ENCODE peak calls at places on chromosomes 12 and 14, in seven cellular contexts. A is foreskin fibroblast; Z is breast epithelium; L is astrocyte; Y is fibroblast of lung; G is CD8-positive, alpha-beta T cell; R is tibial nerve. H is an unnamed sample.

GRCh38 chr14:37591941-37592287 is 3.1 kb downstream of the FOXA1 start:
- DNase-seq in A (no peak), Z (no peak), L (no peak), Y (no peak), G (no peak), R (no peak), H (no peak)

GRCh38 chr14:34374998-34375740 is 86.9 kb downstream of the SPTSSA start:
- DNase-seq in A (no peak), Z (no peak), L (peak), Y (peak), G (no peak), R (no peak), H (no peak)

GRCh38 chr14:33568935-33569579 is 381.8 kb downstream of the EGLN3 start:
- DNase-seq in A (no peak), Z (no peak), L (peak), Y (peak), G (no peak), R (no peak), H (peak)

GRCh38 chr12:57216014-57216891 is at the start of gene NXPH4:
- DNase-seq in A (peak), Z (no peak), L (no peak), Y (no peak), G (peak), R (no peak), H (no peak)

GRCh38 chr12:16347391-16348298 is at the start of gene MGST1:
- DNase-seq in A (peak), Z (peak), L (peak), Y (peak), G (no peak), R (peak), H (peak)

GRCh38 chr12:118290130-118290529 is 82.6 kb downstream of the TAOK3 start:
- DNase-seq in A (peak), Z (no peak), L (peak), Y (peak), G (no peak), R (no peak), H (peak)

GRCh38 chr12:58907326-58907855 is 12.9 kb downstream of the LRIG3 start:
- DNase-seq in A (no peak), Z (no peak), L (peak), Y (peak), G (no peak), R (no peak), H (peak)

GRCh38 chr14:49584058-49584457 is 2.1 kb downstream of the RPS29 start:
- DNase-seq in A (no peak), Z (no peak), L (no peak), Y (no peak), G (no peak), R (no peak), H (no peak)

GRCh38 chr12:93231938-93232337 is 145.8 kb upstream of the NUDT4 start:
- DNase-seq in A (no peak), Z (no peak), L (no peak), Y (no peak), G (no peak), R (no peak), H (no peak)

GRCh38 chr12:92462049-92462448 is 240.7 kb upstream of the PLEKHG7 start:
- DNase-seq in A (no peak), Z (no peak), L (peak), Y (peak), G (no peak), R (no peak), H (peak)

GRCh38 chr12:2891240-2892053 is 756 bp downstream of the TULP3 start:
- DNase-seq in A (peak), Z (peak), L (peak), Y (peak), G (no peak), R (no peak), H (peak)

GRCh38 chr14:95993768-95994592 is 45.2 kb upstream of the C14orf132 start:
- DNase-seq in A (peak), Z (no peak), L (peak), Y (peak), G (peak), R (no peak), H (peak)

GRCh38 chr12:77943466-77943865 is 112.8 kb downstream of the NAV3 start:
- DNase-seq in A (peak), Z (no peak), L (peak), Y (peak), G (no peak), R (no peak), H (peak)

GRCh38 chr12:56581418-56582145 is 48.5 kb downstream of the BAZ2A start:
- DNase-seq in A (peak), Z (no peak), L (peak), Y (peak), G (peak), R (no peak), H (peak)

GRCh38 chr12:6631549-6631961 is 4.2 kb downstream of the LPAR5 start:
- DNase-seq in A (no peak), Z (no peak), L (no peak), Y (no peak), G (peak), R (no peak), H (no peak)

GRCh38 chr14:63671987-63672386 is 30.3 kb upstream of the WDR89 start:
- DNase-seq in A (no peak), Z (no peak), L (no peak), Y (no peak), G (no peak), R (no peak), H (no peak)

GRCh38 chr12:57731411-57732080 is 7.0 kb downstream of the AGAP2 start:
- DNase-seq in A (no peak), Z (no peak), L (no peak), Y (no peak), G (no peak), R (no peak), H (no peak)

GRCh38 chr14:63210812-63211211 is 6.6 kb downstream of the RHOJ start:
- DNase-seq in A (no peak), Z (no peak), L (no peak), Y (no peak), G (no peak), R (no peak), H (no peak)

GRCh38 chr12:117854339-117855012 is 114.3 kb downstream of the KSR2 start:
- DNase-seq in A (peak), Z (no peak), L (peak), Y (peak), G (peak), R (no peak), H (peak)

GRCh38 chr12:2291182-2291832 is 238.5 kb downstream of the CACNA1C start:
- DNase-seq in A (peak), Z (no peak), L (no peak), Y (no peak), G (peak), R (no peak), H (peak)

GRCh38 chr12:95633049-95633545 is 81.8 kb upstream of the USP44 start:
- DNase-seq in A (peak), Z (no peak), L (peak), Y (peak), G (no peak), R (no peak), H (peak)

GRCh38 chr14:63764620-63765139 is 36.8 kb upstream of the SGPP1 start:
- DNase-seq in A (no peak), Z (no peak), L (no peak), Y (no peak), G (no peak), R (no peak), H (no peak)

GRCh38 chr14:24335461-24336146 is 733 bp upstream of the ADCY4 start:
- DNase-seq in A (peak), Z (no peak), L (no peak), Y (no peak), G (no peak), R (no peak), H (no peak)

GRCh38 chr12:110568752-110569151 is 14.4 kb downstream of the PPTC7 start:
- DNase-seq in A (no peak), Z (no peak), L (no peak), Y (no peak), G (no peak), R (no peak), H (no peak)

GRCh38 chr14:93114713-93115068 is 1.0 kb downstream of the ITPK1 start:
- DNase-seq in A (no peak), Z (no peak), L (no peak), Y (no peak), G (no peak), R (no peak), H (no peak)
- TF ChIP-seq CTCF in A (no peak), Z (no peak), L (no peak), Y (no peak), G (no peak), R (no peak), H (no peak)

DNA sequence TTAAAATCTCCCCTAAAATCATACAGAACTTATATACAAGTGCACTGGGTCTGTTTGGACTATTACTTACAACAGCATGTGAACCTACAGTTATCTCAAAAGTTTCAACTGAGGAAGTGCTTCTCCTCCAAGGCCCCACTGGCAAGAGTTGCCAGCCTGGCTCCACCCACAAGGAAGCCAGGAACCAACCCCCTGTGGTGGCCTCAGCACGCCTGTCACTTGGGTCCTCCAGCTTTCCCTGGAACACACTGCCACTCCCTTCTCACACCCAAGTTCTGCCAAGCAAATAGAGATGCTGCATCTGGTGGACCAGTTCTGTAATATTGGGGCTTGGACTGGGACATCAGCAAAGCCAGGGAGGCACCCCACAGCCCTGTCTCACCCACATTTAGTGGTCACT is 115.4 kb downstream of the GCH1 start:
- DNase-seq in A (no peak), Z (no peak), L (no peak), Y (no peak), G (no peak), R (no peak), H (no peak)
- H3K4me3 ChIP-seq in A (no peak), Z (no peak), L (no peak), Y (no peak), G (no peak), R (no peak), H (no peak)

GRCh38 chr14:90400904-90401561 is 4.2 kb downstream of the CALM1 start:
- DNase-seq in A (no peak), Z (no peak), L (no peak), Y (no peak), G (no peak), R (no peak), H (no peak)

GRCh38 chr14:90398315-90398811 is 1.5 kb downstream of the CALM1 start:
- DNase-seq in A (peak), Z (peak), L (no peak), Y (peak), G (peak), R (no peak), H (peak)

GRCh38 chr14:90398841-90399540 is 2.2 kb downstream of the CALM1 start:
- DNase-seq in A (no peak), Z (no peak), L (no peak), Y (no peak), G (no peak), R (no peak), H (no peak)

GRCh38 chr14:90397401-90398314 is 829 bp downstream of the CALM1 start:
- DNase-seq in A (peak), Z (peak), L (no peak), Y (peak), G (peak), R (no peak), H (peak)

DNA sequence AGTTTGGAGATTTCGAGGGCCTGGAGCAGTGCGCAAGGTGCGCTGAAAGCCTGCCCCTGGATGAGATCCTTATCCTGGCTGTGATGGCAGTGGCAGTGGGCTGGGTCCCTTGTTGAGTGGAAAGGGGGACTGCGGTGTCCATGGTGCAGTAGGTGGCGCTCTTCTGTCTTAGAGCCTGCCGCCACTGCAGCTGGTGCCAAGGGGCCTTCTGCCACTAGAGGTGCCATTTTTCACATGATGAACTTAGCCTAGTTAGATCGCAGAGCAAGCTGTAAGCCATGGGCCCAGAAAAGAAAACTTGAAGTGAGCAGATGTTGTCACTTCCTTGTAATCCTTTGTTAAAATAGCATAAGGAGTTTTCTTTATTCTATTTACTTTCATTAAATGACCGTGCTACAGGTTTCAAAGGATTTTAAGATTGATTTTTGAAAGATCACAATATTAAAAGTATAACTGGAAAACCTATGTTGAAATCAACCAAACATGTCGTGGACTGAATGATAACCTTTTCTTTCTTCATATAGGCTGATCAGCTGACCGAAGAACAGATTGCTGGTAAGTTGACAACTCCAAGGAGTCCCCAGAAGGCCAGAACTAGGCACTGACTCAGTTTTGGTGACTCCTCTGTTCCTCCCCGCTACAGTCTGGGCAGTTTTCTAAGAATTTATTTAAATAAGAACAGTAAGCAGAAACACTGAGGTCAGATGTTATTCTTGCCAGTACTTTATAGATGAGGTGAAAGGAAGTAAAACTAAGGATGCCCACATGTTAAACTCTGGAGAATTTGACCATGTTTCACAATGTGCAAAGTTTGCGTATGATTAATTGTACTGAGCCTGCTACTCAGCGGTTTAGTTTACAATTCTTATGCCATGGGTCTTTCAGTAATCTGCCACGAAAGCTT is 3.0 kb downstream of the CALM1 start:
- DNase-seq in A (peak), Z (peak), L (peak), Y (peak), G (peak), R (peak), H (peak)
- TF ChIP-seq CTCF in A (peak), Z (peak), L (peak), Y (peak), G (peak), R (peak), H (no peak)

GRCh38 chr14:68208218-68208617 is 388.6 kb downstream of the RAD51B start:
- DNase-seq in A (peak), Z (no peak), L (peak), Y (peak), G (no peak), R (no peak), H (no peak)

GRCh38 chr14:68208726-68209125 is 389.1 kb downstream of the RAD51B start:
- DNase-seq in A (no peak), Z (no peak), L (no peak), Y (no peak), G (no peak), R (no peak), H (no peak)

GRCh38 chr14:68211886-68212285 is 392.3 kb downstream of the RAD51B start:
- DNase-seq in A (no peak), Z (no peak), L (no peak), Y (no peak), G (no peak), R (no peak), H (no peak)

GRCh38 chr14:68211421-68211820 is 391.8 kb downstream of the RAD51B start:
- DNase-seq in A (no peak), Z (no peak), L (peak), Y (peak), G (no peak), R (no peak), H (no peak)

GRCh38 chr14:68210729-68211299 is 391.2 kb downstream of the RAD51B start:
- DNase-seq in A (peak), Z (no peak), L (peak), Y (peak), G (peak), R (no peak), H (peak)
- H3K4me3 ChIP-seq in A (no peak), Z (peak), L (peak), Y (no peak), G (peak), R (peak), H (no peak)

DNA sequence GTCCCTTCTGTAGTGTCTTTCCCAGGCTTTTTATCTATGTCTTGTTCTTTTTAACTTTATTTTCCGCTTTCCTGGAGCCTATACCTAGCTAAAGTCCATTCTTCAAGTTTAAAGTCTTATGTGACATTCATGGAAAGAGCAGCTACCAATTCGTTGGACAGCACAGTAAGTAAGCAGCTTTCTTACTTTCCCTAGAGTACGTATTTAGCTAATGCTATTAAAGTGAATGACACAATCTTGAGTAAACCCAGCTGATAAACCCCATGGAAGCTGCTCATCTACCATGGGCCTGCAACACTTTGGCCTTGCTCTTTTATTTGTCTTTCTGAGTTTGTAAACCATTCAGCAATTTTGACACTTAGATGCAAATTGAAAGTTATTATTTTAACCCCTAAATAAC is 30.0 kb downstream of the ALX1 start:
- DNase-seq in A (peak), Z (no peak), L (no peak), Y (no peak), G (no peak), R (no peak), H (no peak)
- TF ChIP-seq CTCF in A (no peak), Z (no peak), L (no peak), Y (peak), G (no peak), R (no peak), H (no peak)

GRCh38 chr12:113897406-113897805 is 68.7 kb downstream of the RBM19 start:
- DNase-seq in A (no peak), Z (no peak), L (no peak), Y (no peak), G (no peak), R (no peak), H (no peak)

GRCh38 chr12:113899042-113899843 is 66.9 kb downstream of the RBM19 start:
- DNase-seq in A (no peak), Z (no peak), L (no peak), Y (no peak), G (no peak), R (no peak), H (no peak)

GRCh38 chr12:113898466-113898865 is 67.7 kb downstream of the RBM19 start:
- DNase-seq in A (no peak), Z (no peak), L (no peak), Y (no peak), G (no peak), R (no peak), H (no peak)

GRCh38 chr12:113900711-113901110 is 65.4 kb downstream of the RBM19 start:
- DNase-seq in A (peak), Z (no peak), L (no peak), Y (no peak), G (no peak), R (no peak), H (no peak)

GRCh38 chr12:113899844-113900471 is 66.2 kb downstream of the RBM19 start:
- DNase-seq in A (no peak), Z (no peak), L (no peak), Y (no peak), G (no peak), R (no peak), H (no peak)
- H3K4me3 ChIP-seq in A (no peak), Z (peak), L (no peak), Y (no peak), G (no peak), R (no peak), H (no peak)